ENCODE peak calls at places on chromosome 1, in six cellular contexts. One of them, this sample, is unnamed.
A peak's percentile ranks its signal among the peaks of the same experiment; 100 is the strongest.

GRCh38 chr1:52668711-52669110 is 29.4 kb downstream of the COA7 start:
- DNase-seq in nephron progenitor cell: no peak
- DNase-seq in RWPE1: peak; percentile 71
- DNase-seq in NCI-H345: no peak
- DNase-seq in substantia nigra: no peak
- DNase-seq in NCI-H1092 treated with DMSO at 0.1 percent for 48 hours: no peak
- DNase-seq in this sample: no peak

GRCh38 chr1:46820560-46821060 is 21.8 kb downstream of the CYP4B1 start:
- DNase-seq in nephron progenitor cell: no peak
- DNase-seq in RWPE1: no peak
- DNase-seq in NCI-H345: no peak
- DNase-seq in substantia nigra: no peak
- DNase-seq in NCI-H1092 treated with DMSO at 0.1 percent for 48 hours: no peak
- DNase-seq in this sample: peak; percentile 40

GRCh38 chr1:2230781-2231666 is 2.9 kb downstream of the SKI start:
- DNase-seq in nephron progenitor cell: no peak
- DNase-seq in RWPE1: no peak
- DNase-seq in NCI-H345: no peak
- DNase-seq in substantia nigra: peak; percentile 50
- DNase-seq in NCI-H1092 treated with DMSO at 0.1 percent for 48 hours: no peak
- DNase-seq in this sample: no peak

GRCh38 chr1:201126832-201127754 is at the start of gene ASCL5:
- DNase-seq in nephron progenitor cell: no peak
- DNase-seq in RWPE1: peak; percentile 97
- DNase-seq in NCI-H345: peak; percentile 43
- DNase-seq in substantia nigra: no peak
- DNase-seq in NCI-H1092 treated with DMSO at 0.1 percent for 48 hours: peak; percentile 75
- DNase-seq in this sample: peak; percentile 55

GRCh38 chr1:241443561-241443960 is 76.0 kb downstream of the FH start:
- DNase-seq in nephron progenitor cell: no peak
- DNase-seq in RWPE1: no peak
- DNase-seq in NCI-H345: no peak
- DNase-seq in substantia nigra: no peak
- DNase-seq in NCI-H1092 treated with DMSO at 0.1 percent for 48 hours: no peak
- DNase-seq in this sample: no peak

GRCh38 chr1:194889310-194889709 is 1702.9 kb upstream of the B3GALT2 start:
- DNase-seq in nephron progenitor cell: no peak
- DNase-seq in RWPE1: no peak
- DNase-seq in NCI-H345: no peak
- DNase-seq in substantia nigra: no peak
- DNase-seq in NCI-H1092 treated with DMSO at 0.1 percent for 48 hours: no peak
- DNase-seq in this sample: no peak

GRCh38 chr1:199646761-199647160 is 380.7 kb upstream of the NR5A2 start:
- DNase-seq in nephron progenitor cell: no peak
- DNase-seq in RWPE1: no peak
- DNase-seq in NCI-H345: no peak
- DNase-seq in substantia nigra: no peak
- DNase-seq in NCI-H1092 treated with DMSO at 0.1 percent for 48 hours: no peak
- DNase-seq in this sample: no peak

GRCh38 chr1:2822621-2823145 is 21.2 kb upstream of the TTC34 start:
- DNase-seq in nephron progenitor cell: no peak
- DNase-seq in RWPE1: no peak
- DNase-seq in NCI-H345: no peak
- DNase-seq in substantia nigra: no peak
- DNase-seq in NCI-H1092 treated with DMSO at 0.1 percent for 48 hours: no peak
- DNase-seq in this sample: no peak

GRCh38 chr1:8382051-8382505 is 64.2 kb downstream of the SLC45A1 start:
- DNase-seq in nephron progenitor cell: peak; percentile 27
- DNase-seq in RWPE1: no peak
- DNase-seq in NCI-H345: no peak
- DNase-seq in substantia nigra: peak; percentile 47
- DNase-seq in NCI-H1092 treated with DMSO at 0.1 percent for 48 hours: no peak
- DNase-seq in this sample: no peak